ENCODE peak calls at places on chromosomes 16 and 17, in eight cellular contexts. Y is CD4-positive, alpha-beta memory T cell; G is activated gamma-delta T cell treated with Interleukin-2 at 50 U/mL for 16 hours; S is left ventricle myocardium inferior; V is adipocyte; O is effector memory CD8-positive, alpha-beta T cell; E is substantia nigra; N is lower leg skin. K is an unnamed sample.

GRCh38 chr16:11129378-11129781 is 126.6 kb downstream of the SOCS1 start:
- DNase-seq in V (peak), G (no peak), N (no peak), S (no peak), O (no peak), Y (no peak), E (no peak), K (peak)

GRCh38 chr17:82528484-82529265 is 9.1 kb downstream of the FOXK2 start:
- DNase-seq in V (no peak), G (no peak), S (peak), O (no peak), Y (no peak), N (peak), E (peak), K (peak)

GRCh38 chr17:75518983-75519540 is 2.7 kb downstream of the TSEN54 start:
- DNase-seq in G (no peak), V (no peak), O (no peak), E (no peak), N (no peak), Y (no peak), S (no peak), K (no peak)

GRCh38 chr17:48610282-48611211 is at the start of gene HOXB7:
- DNase-seq in N (no peak), E (no peak), S (peak), Y (peak), G (peak), O (peak), V (no peak), K (peak)

GRCh38 chr16:29290631-29291247 is 115.8 kb downstream of the NPIPB11 start:
- DNase-seq in E (peak), N (peak), Y (peak), V (peak), O (peak), S (peak), G (peak), K (peak)

GRCh38 chr17:59172436-59173004 is 17.0 kb downstream of the PRR11 start:
- DNase-seq in G (no peak), E (no peak), Y (no peak), S (no peak), V (no peak), N (no peak), O (no peak), K (no peak)

GRCh38 chr16:2692948-2693651 is 10.8 kb downstream of the KCTD5 start:
- DNase-seq in V (no peak), S (no peak), E (peak), N (no peak), Y (no peak), O (no peak), G (no peak), K (peak)

GRCh38 chr16:13907431-13907830 is 12.5 kb upstream of the ERCC4 start:
- DNase-seq in Y (no peak), O (no peak), V (no peak), N (no peak), G (no peak), E (no peak), S (no peak), K (no peak)

GRCh38 chr17:74519951-74520553 is 11.2 kb downstream of the CD300LB start:
- DNase-seq in E (no peak), V (no peak), O (no peak), G (no peak), S (no peak), N (no peak), Y (no peak), K (no peak)

GRCh38 chr16:63129411-63130125 is 1093.3 kb upstream of the CDH8 start:
- DNase-seq in S (no peak), E (no peak), N (no peak), G (no peak), O (no peak), V (no peak), Y (no peak), K (no peak)

GRCh38 chr17:68161644-68162428 is 86.0 kb upstream of the AMZ2 start:
- DNase-seq in E (no peak), Y (no peak), N (no peak), S (peak), G (no peak), V (no peak), O (no peak), K (no peak)

GRCh38 chr17:45752246-45752645 is 31.9 kb upstream of the CRHR1 start:
- DNase-seq in S (no peak), O (no peak), N (no peak), E (no peak), G (no peak), V (no peak), Y (no peak), K (no peak)